ENCODE peak calls at places on chromosomes 2 and 18, in eight cellular contexts. I is ovary, C is lung, T is mucosa of descending colon, K is stomach, N is heart right ventricle, A is lower lobe of right lung, M is hepatocyte. G is an unnamed sample. For H3K36me3 and H3K9me3, the result is how much of the 10 kb centered on the place peaks cover.

GRCh38 chr2:223997938-223998337 is 40.7 kb downstream of the MRPL44 start:
- DNase-seq in N (no peak), A (no peak), K (no peak), I (no peak), M (no peak), T (no peak), C (no peak), G (no peak)

GRCh38 chr18:5543036-5543671 is 643 bp downstream of the EPB41L3 start:
- DNase-seq in C (no peak), N (no peak), A (no peak), M (peak), T (no peak), I (peak), K (no peak), G (peak)

GRCh38 chr18:57441395-57441794 is 6.2 kb downstream of the ONECUT2 start:
- DNase-seq in N (no peak), T (no peak), A (no peak), C (no peak), I (no peak), K (no peak), M (no peak), G (peak)

GRCh38 chr18:66646622-66647021 is 42.7 kb upstream of the CDH19 start:
- DNase-seq in N (no peak), I (no peak), K (no peak), A (no peak), M (no peak), C (no peak), T (no peak), G (no peak)

GRCh38 chr2:71860381-71860926 is 287.2 kb downstream of the CYP26B1 start:
- DNase-seq in M (no peak), I (no peak), C (no peak), A (no peak), K (no peak), N (no peak), T (no peak), G (no peak)

GRCh38 chr2:177799531-177799930 is 273.0 kb downstream of the PDE11A start:
- DNase-seq in N (peak), C (no peak), T (no peak), M (peak), K (no peak), A (no peak), I (no peak), G (no peak)

GRCh38 chr2:198100323-198100722 is 295.9 kb downstream of the PLCL1 start:
- DNase-seq in K (no peak), M (no peak), N (no peak), C (no peak), I (no peak), A (no peak), T (no peak), G (no peak)

GRCh38 chr18:58176915-58177717 is 133.1 kb downstream of the NEDD4L start:
- DNase-seq in I (no peak), C (no peak), K (no peak), A (no peak), T (no peak), M (peak), N (no peak), G (no peak)

GRCh38 chr2:147174824-147175254 is 670.0 kb upstream of the ACVR2A start:
- DNase-seq in K (no peak), I (no peak), T (no peak), A (no peak), C (no peak), M (no peak), N (no peak), G (no peak)

GRCh38 chr2:134137182-134137595 is 116.7 kb upstream of the MGAT5 start:
- DNase-seq in T (no peak), I (no peak), C (peak), K (peak), M (no peak), N (peak), A (peak), G (no peak)

GRCh38 chr2:134275058-134275862 is 21.4 kb downstream of the MGAT5 start:
- DNase-seq in I (no peak), K (no peak), A (no peak), N (no peak), T (peak), C (no peak), M (no peak), G (no peak)

GRCh38 chr2:134138115-134138514 is 115.8 kb upstream of the MGAT5 start:
- DNase-seq in A (no peak), M (no peak), T (no peak), K (no peak), C (no peak), I (no peak), N (no peak), G (no peak)

GRCh38 chr2:127579231-127579630 is 43.7 kb downstream of the MYO7B start:
- DNase-seq in N (peak), M (no peak), K (no peak), T (no peak), C (no peak), A (no peak), I (no peak), G (peak)

GRCh38 chr2:228869601-228870264 is 401.4 kb downstream of the PID1 start:
- DNase-seq in C (no peak), A (no peak), M (no peak), N (no peak), I (no peak), T (no peak), K (no peak), G (no peak)

GRCh38 chr2:8817219-8817618 is 20.2 kb downstream of the KIDINS220 start:
- DNase-seq in C (no peak), K (no peak), A (no peak), T (no peak), N (no peak), M (no peak), I (no peak), G (no peak)
- H3K36me3 ChIP-seq in C (under half), K (under half), A (half or more), T (under half), N (under half), M (under half), I (under half), G (under half)

GRCh38 chr2:28280576-28280975 is 112.1 kb upstream of the FOSL2 start:
- DNase-seq in C (no peak), M (peak), N (no peak), T (no peak), A (no peak), I (no peak), K (no peak), G (no peak)

GRCh38 chr2:28283861-28284260 is 108.8 kb upstream of the FOSL2 start:
- DNase-seq in K (no peak), C (no peak), N (no peak), A (no peak), M (no peak), T (no peak), I (no peak), G (no peak)

GRCh38 chr2:28282248-28282647 is 110.4 kb upstream of the FOSL2 start:
- DNase-seq in K (no peak), N (no peak), T (no peak), A (no peak), M (no peak), I (no peak), C (no peak), G (no peak)

GRCh38 chr2:28282861-28283646 is 109.6 kb upstream of the FOSL2 start:
- DNase-seq in M (no peak), K (no peak), T (no peak), A (no peak), N (no peak), C (no peak), I (no peak), G (no peak)

DNA sequence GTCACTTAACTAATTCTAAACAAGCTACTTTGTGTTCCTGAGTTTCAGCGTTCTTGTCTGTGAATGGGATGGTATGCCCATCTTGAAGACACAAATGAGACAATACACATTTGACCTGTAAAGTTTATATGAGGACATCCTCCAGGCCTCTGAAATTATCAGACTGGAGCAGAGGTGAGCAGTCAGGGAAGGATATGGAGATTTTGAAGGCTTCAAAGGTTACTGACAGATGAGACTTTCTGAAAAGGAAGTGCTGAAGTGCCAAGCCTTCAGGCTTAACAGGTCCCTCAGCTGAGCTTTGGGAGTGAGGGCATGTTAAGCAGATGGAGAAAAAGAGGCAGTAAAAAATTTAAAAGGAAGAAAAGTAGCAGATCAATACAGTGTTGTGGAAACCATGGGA is 110.9 kb upstream of the FOSL2 start:
- DNase-seq in A (no peak), N (no peak), I (no peak), T (no peak), K (no peak), M (no peak), C (no peak), G (no peak)
- H3K9me3 ChIP-seq in A (under half), N (under half), I (under half), T (under half), K (under half), M (under half), C (under half), G (under half)

GRCh38 chr18:23523429-23524212 is 20.3 kb downstream of the RMC1 start:
- DNase-seq in T (no peak), I (no peak), K (no peak), A (no peak), M (no peak), N (no peak), C (no peak), G (no peak)

GRCh38 chr18:23521907-23522306 is 18.6 kb downstream of the RMC1 start:
- DNase-seq in N (no peak), C (no peak), M (no peak), A (no peak), I (no peak), K (no peak), T (no peak), G (no peak)

GRCh38 chr18:23526516-23527063 is 23.3 kb downstream of the RMC1 start:
- DNase-seq in I (no peak), T (no peak), C (no peak), N (no peak), A (no peak), K (no peak), M (no peak), G (no peak)

GRCh38 chr18:23519725-23520124 is 16.4 kb downstream of the RMC1 start:
- DNase-seq in N (no peak), T (no peak), C (no peak), A (no peak), M (no peak), K (no peak), I (no peak), G (no peak)

GRCh38 chr18:23524213-23524707 is 20.9 kb downstream of the RMC1 start:
- DNase-seq in K (no peak), I (no peak), N (no peak), M (no peak), T (no peak), C (no peak), A (no peak), G (no peak)
- H3K36me3 ChIP-seq in K (half or more), I (under half), N (under half), M (under half), T (under half), C (half or more), A (half or more), G (half or more)

DNA sequence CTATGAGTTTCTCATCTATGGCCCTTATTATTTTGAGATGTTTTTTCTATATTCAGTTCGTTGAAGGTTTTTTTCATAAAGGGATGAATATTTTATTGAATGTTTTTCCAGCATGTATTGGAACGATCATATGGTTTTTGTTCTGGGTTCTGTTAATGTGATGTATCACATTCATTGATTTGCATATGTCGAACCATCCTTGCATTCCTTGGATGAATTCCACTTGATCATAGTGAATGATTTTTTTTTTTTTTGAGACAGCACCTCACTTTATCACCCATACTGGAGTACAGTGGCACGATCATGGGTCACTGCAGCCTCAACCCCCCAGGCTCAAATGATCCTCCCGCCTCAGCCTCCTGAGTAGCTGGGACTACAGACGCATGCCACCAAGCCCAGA is 5.5 kb upstream of the NEMP2 start:
- DNase-seq in I (no peak), C (no peak), M (no peak), K (no peak), A (no peak), T (no peak), N (no peak), G (no peak)
- H3K9me3 ChIP-seq in I (under half), C (under half), M (under half), K (half or more), A (under half), T (under half), N (under half), G (under half)

GRCh38 chr2:60775048-60775639 is 19.1 kb downstream of the PAPOLG start:
- DNase-seq in N (no peak), K (no peak), C (no peak), A (no peak), M (no peak), T (no peak), I (no peak), G (no peak)

GRCh38 chr2:60780741-60781140 is 24.7 kb downstream of the PAPOLG start:
- DNase-seq in T (no peak), M (no peak), K (no peak), N (no peak), I (no peak), C (no peak), A (no peak), G (no peak)

GRCh38 chr2:60778352-60778751 is 22.3 kb downstream of the PAPOLG start:
- DNase-seq in A (no peak), N (no peak), C (no peak), I (no peak), K (no peak), T (no peak), M (no peak), G (no peak)

DNA sequence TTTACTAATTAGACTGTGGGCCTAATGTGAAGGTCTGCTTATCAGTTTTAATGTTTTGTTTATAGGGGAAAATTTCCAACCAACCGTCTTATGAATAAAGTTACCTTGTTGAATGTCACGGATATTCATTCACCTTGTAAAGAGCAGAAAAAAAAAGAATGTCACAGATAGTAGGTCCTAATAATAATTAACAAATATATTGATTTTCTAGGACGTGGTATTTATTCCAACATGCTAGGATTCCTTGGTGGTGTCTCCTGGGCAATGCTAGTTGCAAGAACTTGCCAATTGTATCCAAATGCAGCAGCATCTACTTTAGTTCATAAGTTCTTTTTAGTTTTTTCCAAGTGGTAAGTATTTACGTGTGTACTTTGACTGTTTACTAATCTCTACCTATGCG is 23.4 kb downstream of the PAPOLG start:
- DNase-seq in K (no peak), A (no peak), C (no peak), N (no peak), T (no peak), I (no peak), M (no peak), G (no peak)
- H3K36me3 ChIP-seq in K (half or more), A (half or more), C (under half), N (under half), T (under half), I (under half), M (under half), G (under half)

DNA sequence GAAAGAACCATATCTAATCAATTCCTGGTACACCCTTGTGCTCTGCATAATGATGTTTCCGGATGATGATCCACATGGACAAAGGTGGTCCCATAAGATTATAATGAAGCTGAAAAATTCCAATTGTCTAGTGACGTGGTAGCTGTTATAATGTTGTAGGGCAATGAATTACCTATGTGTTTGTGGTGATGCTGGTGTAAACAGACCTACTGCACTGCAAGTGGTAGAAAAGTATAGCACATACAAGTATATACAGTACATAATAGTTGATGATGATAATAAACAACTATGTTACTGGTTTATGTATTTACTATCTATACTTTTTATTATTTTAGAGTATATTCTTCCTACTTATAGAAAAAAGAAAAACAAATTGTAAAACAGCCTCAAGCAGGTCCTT is 8.4 kb downstream of the DGKD start:
- DNase-seq in I (no peak), M (no peak), C (no peak), N (no peak), K (no peak), T (no peak), A (no peak), G (no peak)
- H3K9me3 ChIP-seq in I (under half), M (under half), C (under half), N (under half), K (under half), T (under half), A (under half), G (under half)

G was measured in kidney.